ENCODE peak calls at places on chromosomes 3 and 15, in four cellular contexts. V is mammary epithelial cell, L is NCI-H524, A is SJSA1. F is an unnamed sample.

GRCh38 chr3:65899226-65899625 is 139.5 kb downstream of the MAGI1 start:
- DNase-seq in V (no peak), L (no peak), A (no peak), F (no peak)

GRCh38 chr15:61380270-61380669 is 151.2 kb upstream of the RORA start:
- DNase-seq in V (no peak), L (peak; percentile 92), A (no peak), F (no peak)

GRCh38 chr15:28885630-28886430 is at the start of gene APBA2:
- DNase-seq in V (peak; percentile 23), L (no peak), A (no peak), F (no peak)

GRCh38 chr15:82803793-82804574 is 1.9 kb downstream of the FSD2 start:
- DNase-seq in V (no peak), L (no peak), A (no peak), F (no peak)

GRCh38 chr15:98845138-98845884 is 162.3 kb downstream of the PGPEP1L start:
- DNase-seq in V (no peak), L (no peak), A (no peak), F (no peak)

GRCh38 chr15:73802336-73803105 is 49.4 kb upstream of the INSYN1 start:
- DNase-seq in V (no peak), L (no peak), A (no peak), F (no peak)

GRCh38 chr3:42734263-42734860 is 31.8 kb upstream of the HHATL start:
- DNase-seq in V (no peak), L (no peak), A (peak; percentile 28), F (no peak)

GRCh38 chr3:42115223-42115622 is 24.1 kb downstream of the TRAK1 start:
- DNase-seq in V (no peak), L (no peak), A (no peak), F (no peak)

GRCh38 chr3:197493049-197493448 is 62.7 kb downstream of the BDH1 start:
- DNase-seq in V (no peak), L (no peak), A (peak; percentile 80), F (no peak)

GRCh38 chr3:186283651-186284445 is 78.2 kb downstream of the DGKG start:
- DNase-seq in V (peak; percentile 30), L (no peak), A (no peak), F (no peak)

GRCh38 chr3:154191520-154191919 is 70.3 kb downstream of the ARHGEF26 start:
- DNase-seq in V (no peak), L (no peak), A (no peak), F (no peak)

GRCh38 chr3:165643433-165643824 is 193.8 kb downstream of the BCHE start:
- DNase-seq in V (peak; percentile 5), L (no peak), A (no peak), F (peak; percentile 11)

GRCh38 chr3:94234177-94234788 is 171.4 kb downstream of the NSUN3 start:
- DNase-seq in V (peak; percentile 42), L (peak; percentile 34), A (no peak), F (peak; percentile 50)

GRCh38 chr15:96232335-96232734 is 98.2 kb upstream of the NR2F2 start:
- DNase-seq in V (peak; percentile 37), L (no peak), A (no peak), F (no peak)

GRCh38 chr3:138113309-138113708 is 2.1 kb downstream of the DZIP1L start:
- DNase-seq in V (peak; percentile 22), L (no peak), A (no peak), F (no peak)

GRCh38 chr3:127204841-127205582 is 12.1 kb downstream of the PRR23E start:
- DNase-seq in V (no peak), L (no peak), A (no peak), F (no peak)

GRCh38 chr15:85276921-85277320 is 103.5 kb upstream of the AKAP13 start:
- DNase-seq in V (no peak), L (no peak), A (no peak), F (no peak)

GRCh38 chr3:46667657-46668056 is 25.8 kb downstream of the ALS2CL start:
- DNase-seq in V (no peak), L (no peak), A (peak; percentile 19), F (no peak)

GRCh38 chr15:45121706-45122417 is 7.7 kb downstream of the DUOXA2 start:
- DNase-seq in V (peak; percentile 90), L (no peak), A (no peak), F (peak; percentile 64)

GRCh38 chr15:62446984-62447383 is 281.9 kb upstream of the C2CD4B start:
- DNase-seq in V (no peak), L (no peak), A (no peak), F (no peak)

GRCh38 chr3:52895416-52895815 is 1.9 kb downstream of the STIMATE start:
- DNase-seq in V (no peak), L (no peak), A (no peak), F (no peak)

GRCh38 chr3:123314409-123315270 is 112.9 kb downstream of the SEC22A start:
- DNase-seq in V (no peak), L (no peak), A (no peak), F (peak; percentile 24)

GRCh38 chr15:29935296-29936020 is 113.2 kb upstream of the TJP1 start:
- DNase-seq in V (no peak), L (no peak), A (no peak), F (no peak)

GRCh38 chr15:60358935-60359672 is 38.7 kb downstream of the ANXA2 start:
- DNase-seq in V (no peak), L (peak; percentile 96), A (no peak), F (no peak)

GRCh38 chr3:165883866-165884478 is 46.7 kb upstream of the BCHE start:
- DNase-seq in V (no peak), L (no peak), A (no peak), F (no peak)

GRCh38 chr15:98888839-98889479 is 118.6 kb downstream of the PGPEP1L start:
- DNase-seq in V (peak; percentile 35), L (no peak), A (peak; percentile 72), F (peak; percentile 59)

GRCh38 chr3:9727743-9728142 is 3.8 kb upstream of the BRPF1 start:
- DNase-seq in V (no peak), L (no peak), A (no peak), F (no peak)

GRCh38 chr3:100844063-100844936 is 135.0 kb downstream of the TFG start:
- DNase-seq in V (peak; percentile 89), L (no peak), A (no peak), F (no peak)

GRCh38 chr3:52428151-52429005 is 16.5 kb downstream of the SEMA3G start:
- DNase-seq in V (peak; percentile 60), L (peak; percentile 71), A (no peak), F (peak; percentile 50)